ENCODE peak calls at places on chromosomes 16 and 17, in eight cellular contexts. K is upper lobe of right lung; G is activated naive CD8-positive, alpha-beta T cell treated with anti-CD3 and anti-CD28 coated beads, Interleukin-2, amount 10 ng/mL, durations not matched to agents 7 days and 5 days; T is heart left ventricle; H is effector memory CD8-positive, alpha-beta T cell; Q is T-cell; J is left lobe of liver; R is stimulated activated naive B cell treated with anti-CD40 and anti-IgM and Interleukin-4, amounts not matched to agents 10 μg/mL and 1 μg/mL and 100 μg/mL, for 72 hours. A is an unnamed sample.
A peak's percentile ranks its signal among the peaks of the same experiment; 100 is the strongest.

GRCh38 chr17:81328925-81329278 is 33.8 kb upstream of the SLC38A10 start:
- ATAC-seq in K (no peak), G (no peak), T (no peak), H (no peak), Q (no peak), J (peak; percentile 17), R (no peak), A (peak; percentile 52)

GRCh38 chr16:65119905-65120341 is 1.9 kb downstream of the CDH11 start:
- ATAC-seq in K (no peak), G (no peak), T (no peak), H (no peak), Q (no peak), J (no peak), R (no peak), A (peak; percentile 0)

GRCh38 chr16:54846761-54847160 is 83.9 kb upstream of the IRX5 start:
- ATAC-seq in K (peak; percentile 23), G (no peak), T (no peak), H (no peak), Q (no peak), J (no peak), R (no peak), A (no peak)

GRCh38 chr17:55458977-55459376 is 37.3 kb upstream of the MMD start:
- ATAC-seq in K (no peak), G (no peak), T (no peak), H (no peak), Q (no peak), J (no peak), R (peak; percentile 88), A (peak; percentile 77)

GRCh38 chr16:28126684-28127620 is 63.4 kb upstream of the GSG1L start:
- ATAC-seq in K (peak; percentile 16), G (no peak), T (no peak), H (peak; percentile 62), Q (no peak), J (no peak), R (no peak), A (no peak)

GRCh38 chr17:14361470-14361869 is 60.6 kb downstream of the HS3ST3B1 start:
- ATAC-seq in K (no peak), G (no peak), T (no peak), H (no peak), Q (no peak), J (no peak), R (no peak), A (no peak)

GRCh38 chr17:20975566-20975965 is 67.2 kb downstream of the USP22 start:
- ATAC-seq in K (no peak), G (no peak), T (no peak), H (no peak), Q (no peak), J (no peak), R (no peak), A (no peak)

GRCh38 chr17:77085916-77086432 is 54.8 kb upstream of the SEC14L1 start:
- ATAC-seq in K (no peak), G (peak; percentile 7), T (no peak), H (no peak), Q (no peak), J (no peak), R (no peak), A (no peak)

GRCh38 chr16:62392698-62393097 is 356.5 kb upstream of the CDH8 start:
- ATAC-seq in K (peak; percentile 28), G (no peak), T (no peak), H (no peak), Q (no peak), J (no peak), R (no peak), A (no peak)

GRCh38 chr16:66925322-66925840 is at the start of gene RRAD:
- ATAC-seq in K (peak; percentile 29), G (peak; percentile 3), T (peak; percentile 30), H (peak; percentile 23), Q (no peak), J (no peak), R (no peak), A (no peak)

GRCh38 chr16:57266531-57267268 is 17.8 kb downstream of the PLLP start:
- ATAC-seq in K (no peak), G (peak; percentile 90), T (peak; percentile 28), H (peak; percentile 83), Q (peak; percentile 87), J (peak; percentile 49), R (no peak), A (peak; percentile 34)

GRCh38 chr16:342455-343213 is 9.9 kb downstream of the AXIN1 start:
- ATAC-seq in K (no peak), G (peak; percentile 60), T (no peak), H (peak; percentile 27), Q (peak; percentile 38), J (no peak), R (no peak), A (no peak)

GRCh38 chr16:11017499-11017898 is 73.1 kb downstream of the CLEC16A start:
- ATAC-seq in K (no peak), G (no peak), T (no peak), H (no peak), Q (no peak), J (no peak), R (peak; percentile 36), A (no peak)

GRCh38 chr17:43373343-43373742 is 25.4 kb upstream of the ARL4D start:
- ATAC-seq in K (no peak), G (no peak), T (no peak), H (no peak), Q (no peak), J (no peak), R (no peak), A (no peak)